ENCODE peak calls at places on chromosome 17, in five cellular contexts. One of them, this sample, is unnamed.

GRCh38 chr17:15364615-15365014 is 23.2 kb upstream of the TEKT3 start:
- DNase-seq in ascending aorta: no peak
- DNase-seq in esophagus squamous epithelium: no peak
- DNase-seq in neural progenitor cell: no peak
- DNase-seq in CD8-positive, alpha-beta memory T cell: no peak
- DNase-seq in this sample: no peak

GRCh38 chr17:68740555-68741447 is 139.6 kb upstream of the FAM20A start:
- DNase-seq in ascending aorta: no peak
- DNase-seq in esophagus squamous epithelium: no peak
- DNase-seq in neural progenitor cell: no peak
- DNase-seq in CD8-positive, alpha-beta memory T cell: no peak
- DNase-seq in this sample: no peak

GRCh38 chr17:47252209-47252608 is 1.4 kb upstream of the ITGB3 start:
- DNase-seq in esophagus squamous epithelium: no peak
- DNase-seq in neural progenitor cell: no peak
- DNase-seq in CD8-positive, alpha-beta memory T cell: no peak
- DNase-seq in ascending aorta: no peak
- DNase-seq in this sample: no peak

GRCh38 chr17:17200311-17200710 is 5.8 kb downstream of the PLD6 start:
- DNase-seq in neural progenitor cell: no peak
- DNase-seq in esophagus squamous epithelium: no peak
- DNase-seq in ascending aorta: no peak
- DNase-seq in CD8-positive, alpha-beta memory T cell: no peak
- DNase-seq in this sample: no peak

GRCh38 chr17:55056530-55056929 is 88.0 kb downstream of the STXBP4 start:
- DNase-seq in esophagus squamous epithelium: no peak
- DNase-seq in CD8-positive, alpha-beta memory T cell: no peak
- DNase-seq in ascending aorta: no peak
- DNase-seq in neural progenitor cell: no peak
- DNase-seq in this sample: no peak

GRCh38 chr17:72588961-72589360 is 468.1 kb downstream of the SOX9 start:
- DNase-seq in neural progenitor cell: no peak
- DNase-seq in CD8-positive, alpha-beta memory T cell: no peak
- DNase-seq in esophagus squamous epithelium: no peak
- DNase-seq in ascending aorta: no peak
- DNase-seq in this sample: peak; percentile 99

GRCh38 chr17:40314557-40314953 is 5.6 kb downstream of the RARA start:
- DNase-seq in CD8-positive, alpha-beta memory T cell: peak; percentile 85
- DNase-seq in ascending aorta: peak; percentile 98
- DNase-seq in esophagus squamous epithelium: no peak
- DNase-seq in neural progenitor cell: no peak
- DNase-seq in this sample: peak; percentile 98

GRCh38 chr17:39027037-39027436 is 59.8 kb upstream of the FBXO47 start:
- DNase-seq in neural progenitor cell: peak; percentile 66
- DNase-seq in CD8-positive, alpha-beta memory T cell: no peak
- DNase-seq in esophagus squamous epithelium: no peak
- DNase-seq in ascending aorta: peak; percentile 73
- DNase-seq in this sample: no peak

GRCh38 chr17:19703776-19704371 is 12.5 kb downstream of the SLC47A2 start:
- DNase-seq in CD8-positive, alpha-beta memory T cell: no peak
- DNase-seq in esophagus squamous epithelium: no peak
- DNase-seq in neural progenitor cell: peak; percentile 45
- DNase-seq in ascending aorta: no peak
- DNase-seq in this sample: no peak

GRCh38 chr17:17437461-17437860 is 39.3 kb upstream of the MED9 start:
- DNase-seq in ascending aorta: no peak
- DNase-seq in CD8-positive, alpha-beta memory T cell: no peak
- DNase-seq in neural progenitor cell: no peak
- DNase-seq in esophagus squamous epithelium: no peak
- DNase-seq in this sample: no peak

GRCh38 chr17:75587718-75588545 is at the start of gene MYO15B:
- DNase-seq in neural progenitor cell: peak; percentile 83
- DNase-seq in CD8-positive, alpha-beta memory T cell: peak; percentile 54
- DNase-seq in esophagus squamous epithelium: no peak
- DNase-seq in ascending aorta: peak; percentile 79
- DNase-seq in this sample: no peak

GRCh38 chr17:51540151-51540550 is 279.8 kb downstream of the UTP18 start:
- DNase-seq in CD8-positive, alpha-beta memory T cell: no peak
- DNase-seq in neural progenitor cell: no peak
- DNase-seq in esophagus squamous epithelium: no peak
- DNase-seq in ascending aorta: no peak
- DNase-seq in this sample: no peak

GRCh38 chr17:30922235-30922993 is 669 bp downstream of the ADAP2 start:
- DNase-seq in neural progenitor cell: peak; percentile 32
- DNase-seq in esophagus squamous epithelium: no peak
- DNase-seq in ascending aorta: no peak
- DNase-seq in CD8-positive, alpha-beta memory T cell: no peak
- DNase-seq in this sample: no peak

GRCh38 chr17:30237296-30238002 is 2.0 kb upstream of the SLC6A4 start:
- DNase-seq in ascending aorta: no peak
- DNase-seq in CD8-positive, alpha-beta memory T cell: no peak
- DNase-seq in esophagus squamous epithelium: no peak
- DNase-seq in neural progenitor cell: peak; percentile 40
- DNase-seq in this sample: no peak

GRCh38 chr17:30207655-30208054 is 27.8 kb downstream of the SLC6A4 start:
- DNase-seq in neural progenitor cell: no peak
- DNase-seq in esophagus squamous epithelium: no peak
- DNase-seq in ascending aorta: no peak
- DNase-seq in CD8-positive, alpha-beta memory T cell: no peak
- DNase-seq in this sample: no peak

GRCh38 chr17:17071531-17072360 is 29.5 kb downstream of the MPRIP start:
- DNase-seq in CD8-positive, alpha-beta memory T cell: no peak
- DNase-seq in neural progenitor cell: no peak
- DNase-seq in ascending aorta: no peak
- DNase-seq in esophagus squamous epithelium: no peak
- DNase-seq in this sample: peak; percentile 56

GRCh38 chr17:10172241-10172741 is 26.1 kb downstream of the GAS7 start:
- DNase-seq in esophagus squamous epithelium: no peak
- DNase-seq in ascending aorta: no peak
- DNase-seq in neural progenitor cell: no peak
- DNase-seq in CD8-positive, alpha-beta memory T cell: no peak
- DNase-seq in this sample: no peak

GRCh38 chr17:16920628-16921020 is 51.3 kb downstream of the TNFRSF13B start:
- DNase-seq in esophagus squamous epithelium: no peak
- DNase-seq in ascending aorta: peak; percentile 58
- DNase-seq in neural progenitor cell: no peak
- DNase-seq in CD8-positive, alpha-beta memory T cell: no peak
- DNase-seq in this sample: peak; percentile 30

GRCh38 chr17:49093131-49093530 is 39.4 kb upstream of the B4GALNT2 start:
- DNase-seq in ascending aorta: no peak
- DNase-seq in esophagus squamous epithelium: no peak
- DNase-seq in CD8-positive, alpha-beta memory T cell: no peak
- DNase-seq in neural progenitor cell: no peak
- DNase-seq in this sample: no peak

GRCh38 chr17:82603981-82604448 is 44.2 kb downstream of the WDR45B start:
- DNase-seq in neural progenitor cell: no peak
- DNase-seq in CD8-positive, alpha-beta memory T cell: no peak
- DNase-seq in esophagus squamous epithelium: no peak
- DNase-seq in ascending aorta: peak; percentile 78
- DNase-seq in this sample: no peak

GRCh38 chr17:5506307-5506706 is 19.9 kb downstream of the MIS12 start:
- DNase-seq in CD8-positive, alpha-beta memory T cell: no peak
- DNase-seq in neural progenitor cell: no peak
- DNase-seq in esophagus squamous epithelium: no peak
- DNase-seq in ascending aorta: no peak
- DNase-seq in this sample: no peak

GRCh38 chr17:41647940-41648410 is 23.6 kb upstream of the KRT17 start:
- DNase-seq in neural progenitor cell: peak; percentile 94
- DNase-seq in CD8-positive, alpha-beta memory T cell: peak; percentile 86
- DNase-seq in ascending aorta: peak; percentile 95
- DNase-seq in esophagus squamous epithelium: peak; percentile 32
- DNase-seq in this sample: no peak

GRCh38 chr17:40582328-40582901 is 17.1 kb upstream of the CCR7 start:
- DNase-seq in neural progenitor cell: no peak
- DNase-seq in CD8-positive, alpha-beta memory T cell: peak; percentile 24
- DNase-seq in ascending aorta: peak; percentile 78
- DNase-seq in esophagus squamous epithelium: peak; percentile 32
- DNase-seq in this sample: no peak

GRCh38 chr17:79478051-79478461 is 132.8 kb downstream of the RBFOX3 start:
- DNase-seq in esophagus squamous epithelium: no peak
- DNase-seq in ascending aorta: no peak
- DNase-seq in CD8-positive, alpha-beta memory T cell: no peak
- DNase-seq in neural progenitor cell: no peak
- DNase-seq in this sample: no peak

GRCh38 chr17:2563543-2563942 is 29.9 kb upstream of the PAFAH1B1 start:
- DNase-seq in CD8-positive, alpha-beta memory T cell: no peak
- DNase-seq in ascending aorta: no peak
- DNase-seq in neural progenitor cell: no peak
- DNase-seq in esophagus squamous epithelium: no peak
- DNase-seq in this sample: no peak

GRCh38 chr17:7167832-7168231 is 11.3 kb downstream of the ASGR1 start:
- DNase-seq in CD8-positive, alpha-beta memory T cell: no peak
- DNase-seq in esophagus squamous epithelium: no peak
- DNase-seq in neural progenitor cell: no peak
- DNase-seq in ascending aorta: no peak
- DNase-seq in this sample: no peak

GRCh38 chr17:74008196-74008595 is 195.3 kb upstream of the RPL38 start:
- DNase-seq in ascending aorta: no peak
- DNase-seq in esophagus squamous epithelium: no peak
- DNase-seq in CD8-positive, alpha-beta memory T cell: no peak
- DNase-seq in neural progenitor cell: peak; percentile 59
- DNase-seq in this sample: no peak

DNA sequence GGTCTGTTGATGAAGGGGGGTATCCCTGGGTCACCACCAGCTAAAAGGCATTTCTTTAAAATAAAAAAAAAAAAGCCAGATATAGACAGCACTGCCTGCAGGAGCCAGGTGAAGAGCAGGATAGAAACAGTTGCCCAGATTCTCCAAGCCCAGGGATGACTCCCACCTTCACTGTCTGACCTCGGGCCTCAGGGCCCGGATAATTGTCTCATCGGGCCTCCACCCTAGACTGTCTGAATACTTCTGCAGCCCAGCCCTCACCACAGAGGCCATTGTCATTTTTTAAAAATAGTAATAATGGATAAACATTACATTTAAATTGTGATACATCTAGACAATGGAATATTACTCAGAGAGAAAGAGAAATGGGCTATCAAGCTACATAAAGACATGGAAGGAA is 92.8 kb upstream of the TNRC6C start:
- DNase-seq in CD8-positive, alpha-beta memory T cell: no peak
- DNase-seq in esophagus squamous epithelium: no peak
- DNase-seq in ascending aorta: no peak
- DNase-seq in neural progenitor cell: no peak
- DNase-seq in this sample: no peak
- H3K4me3 ChIP-seq in CD8-positive, alpha-beta memory T cell: no peak overlapping the region
- H3K4me3 ChIP-seq in esophagus squamous epithelium: no peak overlapping the region
- H3K4me3 ChIP-seq in ascending aorta: no peak overlapping the region
- H3K4me3 ChIP-seq in neural progenitor cell: no peak overlapping the region
- H3K4me3 ChIP-seq in this sample: no peak overlapping the region

GRCh38 chr17:57385975-57386374 is 129.7 kb downstream of the MSI2 start:
- DNase-seq in esophagus squamous epithelium: no peak
- DNase-seq in ascending aorta: no peak
- DNase-seq in CD8-positive, alpha-beta memory T cell: no peak
- DNase-seq in neural progenitor cell: no peak
- DNase-seq in this sample: no peak
- H3K9me3 ChIP-seq in esophagus squamous epithelium: no peaks in the 10 kb centered on the region
- H3K9me3 ChIP-seq in ascending aorta: no peaks in the 10 kb centered on the region
- H3K9me3 ChIP-seq in CD8-positive, alpha-beta memory T cell: no peaks in the 10 kb centered on the region
- H3K9me3 ChIP-seq in neural progenitor cell: peaks cover 6% of the 10 kb centered on the region
- H3K9me3 ChIP-seq in this sample: no peaks in the 10 kb centered on the region

DNA sequence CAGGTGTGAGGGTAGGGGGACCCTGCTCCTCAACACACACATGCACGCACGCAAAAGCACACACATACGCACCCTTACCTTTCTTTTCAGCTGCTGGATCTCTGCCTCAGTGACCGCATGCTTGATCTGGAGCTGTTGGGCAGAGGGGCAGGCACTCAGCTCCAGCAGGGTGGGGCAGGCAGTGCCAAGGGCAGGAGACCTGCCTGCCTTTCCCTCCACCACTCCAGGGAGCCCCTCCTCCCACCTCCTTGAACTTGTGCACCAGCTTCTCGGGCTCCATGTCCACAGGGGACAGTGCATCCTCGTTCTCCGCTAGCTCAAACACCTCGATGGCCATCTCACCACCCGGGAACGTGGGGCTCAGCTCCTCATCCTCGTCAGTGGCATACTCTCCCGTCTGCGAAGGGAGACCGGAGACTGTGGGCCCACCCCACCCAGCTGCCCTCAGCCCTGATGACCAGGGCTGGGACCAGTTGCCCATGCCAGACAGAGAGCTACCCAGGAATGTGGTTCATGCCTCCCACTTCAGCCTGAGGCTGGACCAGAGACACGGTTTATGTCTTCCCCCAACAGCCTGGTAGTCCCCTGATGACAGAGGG is 9.3 kb upstream of the SAMD14 start:
- DNase-seq in neural progenitor cell: no peak
- DNase-seq in ascending aorta: no peak
- DNase-seq in CD8-positive, alpha-beta memory T cell: no peak
- DNase-seq in esophagus squamous epithelium: no peak
- DNase-seq in this sample: no peak
- H3K36me3 ChIP-seq in neural progenitor cell: no peaks in the 10 kb centered on the region
- H3K36me3 ChIP-seq in ascending aorta: peaks cover 94% of the 10 kb centered on the region
- H3K36me3 ChIP-seq in CD8-positive, alpha-beta memory T cell: peaks cover 46% of the 10 kb centered on the region
- H3K36me3 ChIP-seq in esophagus squamous epithelium: peaks cover 65% of the 10 kb centered on the region
- H3K36me3 ChIP-seq in this sample: peaks cover 83% of the 10 kb centered on the region

GRCh38 chr17:63705657-63706056 is 5.7 kb upstream of the LIMD2 start:
- DNase-seq in esophagus squamous epithelium: no peak
- DNase-seq in neural progenitor cell: no peak
- DNase-seq in CD8-positive, alpha-beta memory T cell: no peak
- DNase-seq in ascending aorta: peak; percentile 35
- DNase-seq in this sample: no peak

GRCh38 chr17:63707151-63707550 is 7.2 kb upstream of the LIMD2 start:
- DNase-seq in esophagus squamous epithelium: no peak
- DNase-seq in ascending aorta: peak; percentile 53
- DNase-seq in neural progenitor cell: no peak
- DNase-seq in CD8-positive, alpha-beta memory T cell: no peak
- DNase-seq in this sample: no peak

GRCh38 chr17:63704836-63705235 is 4.9 kb upstream of the LIMD2 start:
- DNase-seq in neural progenitor cell: no peak
- DNase-seq in CD8-positive, alpha-beta memory T cell: no peak
- DNase-seq in esophagus squamous epithelium: no peak
- DNase-seq in ascending aorta: no peak
- DNase-seq in this sample: no peak

GRCh38 chr17:63704259-63704576 is 4.3 kb upstream of the LIMD2 start:
- DNase-seq in CD8-positive, alpha-beta memory T cell: no peak
- DNase-seq in esophagus squamous epithelium: no peak
- DNase-seq in neural progenitor cell: no peak
- DNase-seq in ascending aorta: no peak
- DNase-seq in this sample: no peak

DNA sequence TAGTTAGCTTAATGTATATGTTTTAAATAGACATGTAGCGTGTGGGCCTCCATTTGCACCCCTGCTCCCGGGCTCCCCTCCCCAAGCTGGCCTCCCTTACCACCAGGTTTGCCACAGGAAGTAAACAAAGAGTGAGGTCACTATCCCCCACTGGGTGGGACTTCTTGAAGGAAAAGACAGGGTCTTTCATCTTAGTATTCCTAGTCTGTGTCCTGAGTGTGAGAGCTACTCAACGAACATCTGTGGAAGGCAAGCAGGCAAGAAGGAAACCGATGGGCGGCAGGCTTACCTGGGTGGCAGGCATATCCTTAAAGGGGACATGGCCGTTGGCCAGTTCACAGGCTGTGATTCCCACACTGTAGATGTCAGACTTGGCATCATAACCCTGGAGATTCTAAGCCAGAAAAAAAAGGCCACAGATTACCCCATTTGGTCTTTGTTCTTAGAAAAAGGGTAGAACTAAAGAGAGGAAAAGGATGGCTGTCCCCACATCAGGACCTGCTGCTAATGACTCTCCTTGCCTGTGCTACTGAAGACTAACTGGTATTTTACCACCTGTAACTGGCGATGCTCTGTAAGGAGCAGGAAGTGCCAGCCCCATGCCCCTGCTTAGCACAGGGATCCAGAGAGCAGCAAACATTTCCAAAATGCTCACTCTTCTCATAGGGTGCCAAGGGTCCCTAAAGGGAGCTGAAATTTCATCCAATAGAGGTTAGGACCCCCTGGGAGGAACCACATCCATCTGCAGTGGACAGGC is 6.6 kb upstream of the LIMD2 start:
- DNase-seq in CD8-positive, alpha-beta memory T cell: no peak
- DNase-seq in esophagus squamous epithelium: no peak
- DNase-seq in ascending aorta: peak; percentile 51
- DNase-seq in neural progenitor cell: no peak
- DNase-seq in this sample: no peak
- H3K4me3 ChIP-seq in CD8-positive, alpha-beta memory T cell: peak overlapping the region; percentile 55
- H3K4me3 ChIP-seq in esophagus squamous epithelium: no peak overlapping the region
- H3K4me3 ChIP-seq in ascending aorta: no peak overlapping the region
- H3K4me3 ChIP-seq in neural progenitor cell: no peak overlapping the region
- H3K4me3 ChIP-seq in this sample: no peak overlapping the region

This sample was measured in RWPE2.